ENCODE peak calls at places on chromosomes 3 and 15, in eight cellular contexts. O is lung, T is GM23248, R is AG20443, Y is ascending aorta, X is T-helper 1 cell, Q is mucosa of descending colon, S is NCI-H1105 treated with DMSO at 0.1 percent for 48 hours. N is an unnamed sample.

GRCh38 chr3:29764059-29764458 is 483.2 kb downstream of the RBMS3 start:
- DNase-seq in R (no peak), S (no peak), X (no peak), Y (no peak), T (peak; percentile 85), O (no peak), Q (no peak), N (no peak)

GRCh38 chr3:64190517-64191515 is 34.5 kb downstream of the PRICKLE2 start:
- DNase-seq in Q (no peak), T (peak; percentile 97), X (no peak), S (no peak), Y (no peak), O (no peak), R (peak; percentile 74), N (no peak)

GRCh38 chr3:53350652-53351051 is 3.3 kb upstream of the DCP1A start:
- DNase-seq in Y (no peak), T (peak; percentile 54), R (no peak), S (no peak), Q (no peak), O (no peak), X (no peak), N (no peak)

GRCh38 chr3:194380300-194380699 is 10.8 kb upstream of the LRRC15 start:
- DNase-seq in X (no peak), Y (no peak), O (no peak), R (no peak), T (no peak), Q (no peak), S (no peak), N (no peak)

GRCh38 chr3:72361990-72362389 is 486.3 kb downstream of the SHQ1 start:
- DNase-seq in T (no peak), R (no peak), Y (no peak), Q (no peak), O (no peak), S (no peak), X (no peak), N (no peak)

GRCh38 chr15:75694241-75695182 is 18.1 kb downstream of the CSPG4 start:
- DNase-seq in R (peak; percentile 95), X (no peak), S (peak; percentile 31), Y (peak; percentile 69), O (peak; percentile 50), Q (peak; percentile 80), T (peak; percentile 99), N (no peak)

GRCh38 chr15:67181221-67181639 is 73.2 kb downstream of the AAGAB start:
- DNase-seq in T (no peak), Y (no peak), R (no peak), Q (peak; percentile 33), O (no peak), S (no peak), X (no peak), N (no peak)

GRCh38 chr3:54713031-54713430 is 214.8 kb downstream of the LRTM1 start:
- DNase-seq in S (no peak), T (no peak), O (no peak), R (no peak), Q (no peak), Y (no peak), X (no peak), N (no peak)

GRCh38 chr15:75786564-75786925 is 56.7 kb upstream of the UBE2Q2 start:
- DNase-seq in S (no peak), T (peak; percentile 11), X (no peak), Y (no peak), R (no peak), Q (no peak), O (no peak), N (no peak)

GRCh38 chr15:34078900-34079299 is 22.8 kb downstream of the EMC7 start:
- DNase-seq in X (no peak), Q (no peak), O (no peak), T (no peak), R (no peak), S (no peak), Y (no peak), N (no peak)

GRCh38 chr15:39886418-39886817 is 33.6 kb downstream of the GPR176 start:
- DNase-seq in Q (no peak), S (no peak), T (no peak), R (no peak), X (no peak), O (no peak), Y (no peak), N (no peak)

GRCh38 chr15:47364671-47365141 is 352.6 kb upstream of the SEMA6D start:
- DNase-seq in T (no peak), O (no peak), Y (no peak), Q (no peak), X (no peak), R (no peak), S (no peak), N (no peak)

GRCh38 chr3:168989396-168989795 is 674.1 kb downstream of the MECOM start:
- DNase-seq in T (peak; percentile 43), Q (no peak), X (no peak), S (peak; percentile 91), O (no peak), Y (no peak), R (no peak), N (no peak)

GRCh38 chr3:58236527-58237237 is 910 bp upstream of the ABHD6 start:
- DNase-seq in R (peak; percentile 28), S (no peak), Q (peak; percentile 55), X (no peak), T (peak; percentile 42), O (no peak), Y (no peak), N (no peak)

GRCh38 chr15:35307026-35307425 is 221.9 kb upstream of the NANOGP8 start:
- DNase-seq in T (no peak), X (no peak), Q (no peak), S (no peak), Y (no peak), R (no peak), O (no peak), N (no peak)

GRCh38 chr3:141530133-141530768 is 43.4 kb downstream of the RASA2 start:
- DNase-seq in Q (no peak), S (no peak), O (no peak), T (peak; percentile 88), Y (no peak), R (peak; percentile 51), X (peak; percentile 36), N (no peak)

GRCh38 chr3:190601597-190601996 is 87.7 kb downstream of the IL1RAP start:
- DNase-seq in Q (no peak), S (no peak), O (no peak), T (no peak), X (no peak), R (no peak), Y (no peak), N (no peak)

GRCh38 chr3:159804726-159805410 is 183.8 kb upstream of the IL12A start:
- DNase-seq in S (peak; percentile 88), Y (no peak), Q (no peak), T (peak; percentile 94), X (peak; percentile 11), R (peak; percentile 89), O (peak; percentile 71), N (no peak)

GRCh38 chr15:51076898-51077564 is 17.7 kb downstream of the TNFAIP8L3 start:
- DNase-seq in Q (peak; percentile 72), S (no peak), T (no peak), Y (peak; percentile 50), R (peak; percentile 84), X (no peak), O (no peak), N (no peak)

GRCh38 chr15:68812596-68813548 is 7.8 kb downstream of the ANP32A start:
- DNase-seq in Q (no peak), S (no peak), R (peak; percentile 56), O (peak; percentile 25), X (no peak), T (peak; percentile 59), Y (no peak), N (no peak)

GRCh38 chr3:171481011-171481410 is 20.8 kb upstream of the TNIK start:
- DNase-seq in T (no peak), O (no peak), Q (no peak), Y (no peak), X (no peak), R (no peak), S (no peak), N (no peak)

GRCh38 chr15:65758242-65758641 is 33.9 kb downstream of the DENND4A start:
- DNase-seq in Q (no peak), X (no peak), Y (no peak), T (no peak), R (no peak), O (no peak), S (no peak), N (no peak)

GRCh38 chr3:58073315-58074125 is 65.3 kb downstream of the FLNB start:
- DNase-seq in O (no peak), T (peak; percentile 33), X (no peak), Y (no peak), Q (no peak), R (peak; percentile 72), S (no peak), N (no peak)

GRCh38 chr3:197249542-197249941 is 48.9 kb downstream of the DLG1 start:
- DNase-seq in Y (no peak), S (no peak), Q (no peak), T (peak; percentile 12), X (no peak), R (no peak), O (no peak), N (no peak)

GRCh38 chr3:64494530-64494929 is 193.3 kb downstream of the ADAMTS9 start:
- DNase-seq in X (no peak), Q (no peak), O (no peak), Y (no peak), R (no peak), T (no peak), S (no peak), N (no peak)

GRCh38 chr3:127326341-127326740 is 38.5 kb upstream of the PRR20G start:
- DNase-seq in T (no peak), Y (no peak), X (no peak), O (no peak), Q (no peak), S (no peak), R (no peak), N (no peak)

N was measured in T-helper 17 cell.